ENCODE peak calls at places on chromosomes 12 and 14, in six cellular contexts. P, Y, N, X, I and G are unnamed samples.

GRCh38 chr14:51283402-51283825 is 43.4 kb downstream of the TMX1 start:
- DNase-seq in I (peak), P (peak), N (no peak), X (no peak), Y (no peak), G (peak)

GRCh38 chr14:99256483-99256874 is 15.5 kb downstream of the BCL11B start:
- DNase-seq in I (no peak), Y (peak), X (no peak), P (no peak), N (no peak), G (no peak)

GRCh38 chr14:92929689-92930608 is 7.0 kb downstream of the CHGA start:
- DNase-seq in X (no peak), Y (no peak), I (no peak), P (no peak), N (no peak), G (no peak)

GRCh38 chr14:74945852-74946658 is 9.3 kb downstream of the PGF start:
- DNase-seq in N (peak), X (peak), I (peak), P (peak), Y (no peak), G (peak)

GRCh38 chr14:102057480-102058114 is 29.2 kb downstream of the HSP90AA1 start:
- DNase-seq in P (no peak), N (no peak), X (no peak), Y (no peak), I (no peak), G (no peak)

GRCh38 chr14:90781344-90781761 is 34.9 kb downstream of the TTC7B start:
- DNase-seq in X (no peak), P (peak), Y (no peak), I (no peak), N (no peak), G (peak)

GRCh38 chr12:58364389-58365086 is 423.2 kb downstream of the ATP23 start:
- DNase-seq in Y (no peak), P (peak), X (no peak), I (no peak), N (no peak), G (peak)

GRCh38 chr14:104665663-104666522 is 23.5 kb upstream of the INF2 start:
- DNase-seq in N (no peak), X (no peak), I (no peak), Y (no peak), P (no peak), G (no peak)

GRCh38 chr12:56007148-56007891 is 10.2 kb downstream of the SUOX start:
- DNase-seq in Y (peak), P (peak), I (peak), X (peak), N (peak), G (peak)

GRCh38 chr12:70883855-70884254 is 36.7 kb downstream of the PTPRR start:
- DNase-seq in Y (no peak), I (peak), X (no peak), N (no peak), P (no peak), G (no peak)

GRCh38 chr14:99758915-99759545 is 34.2 kb upstream of the EML1 start:
- DNase-seq in N (no peak), Y (peak), P (no peak), I (no peak), X (no peak), G (no peak)

GRCh38 chr14:42517786-42518530 is 911.3 kb downstream of the LRFN5 start:
- DNase-seq in X (no peak), I (no peak), Y (no peak), P (no peak), N (no peak), G (no peak)

GRCh38 chr12:124248862-124249825 is 45.7 kb upstream of the RFLNA start:
- DNase-seq in I (no peak), N (no peak), X (no peak), Y (no peak), P (peak), G (no peak)

GRCh38 chr12:96302706-96303310 is 97.4 kb downstream of the CDK17 start:
- DNase-seq in N (no peak), I (no peak), X (no peak), Y (no peak), P (no peak), G (no peak)

GRCh38 chr14:91344107-91344506 is 73.5 kb downstream of the CCDC88C start:
- DNase-seq in P (no peak), N (no peak), I (no peak), Y (no peak), X (no peak), G (no peak)

GRCh38 chr12:77795699-77796098 is 35.0 kb upstream of the NAV3 start:
- DNase-seq in Y (no peak), N (no peak), P (no peak), X (no peak), I (no peak), G (no peak)

GRCh38 chr14:99670361-99671229 is 13.5 kb upstream of the CYP46A1 start:
- DNase-seq in Y (no peak), I (no peak), N (no peak), X (no peak), P (peak), G (no peak)

GRCh38 chr12:56593909-56594621 is 36.1 kb downstream of the BAZ2A start:
- DNase-seq in X (peak), I (peak), P (peak), Y (no peak), N (peak), G (peak)